ENCODE peak calls at places on chromosomes 12 and 14, in nine cellular contexts. V is CD4-positive, alpha-beta memory T cell; S is CD8-positive, alpha-beta memory T cell; J is GM23338; O is neuronal stem cell; G is adipocyte; Z is aorta; R is transverse colon; W is body of pancreas. I is an unnamed sample.

GRCh38 chr14:80388980-80389711 is 177.8 kb upstream of the DIO2 start:
- DNase-seq in G (peak; percentile 87), W (no peak), R (no peak), Z (no peak), S (no peak), O (no peak), V (no peak), J (no peak), I (no peak)

GRCh38 chr12:96501139-96501741 is 11.9 kb downstream of the CFAP54 start:
- DNase-seq in Z (no peak), S (peak; percentile 63), J (peak; percentile 45), G (peak; percentile 38), W (peak; percentile 31), V (no peak), O (no peak), R (peak; percentile 56), I (peak; percentile 51)

GRCh38 chr12:129331356-129332085 is 478.2 kb downstream of the GLT1D1 start:
- DNase-seq in O (no peak), W (no peak), G (no peak), Z (no peak), J (no peak), R (no peak), S (no peak), V (no peak), I (no peak)

GRCh38 chr14:99587463-99588278 is 16.3 kb downstream of the CCDC85C start:
- DNase-seq in O (no peak), J (no peak), G (no peak), S (no peak), V (no peak), Z (no peak), R (no peak), W (no peak), I (no peak)

GRCh38 chr12:82121545-82121944 is 236.6 kb downstream of the CCDC59 start:
- DNase-seq in G (no peak), W (no peak), J (no peak), V (no peak), S (no peak), R (no peak), O (no peak), Z (no peak), I (no peak)

GRCh38 chr12:51388066-51388799 is 3.0 kb downstream of the GALNT6 start:
- DNase-seq in Z (peak; percentile 78), V (no peak), S (no peak), J (peak; percentile 26), O (no peak), R (no peak), W (peak; percentile 46), G (peak; percentile 93), I (no peak)

GRCh38 chr12:5068126-5068525 is 24.4 kb downstream of the KCNA5 start:
- DNase-seq in S (no peak), W (no peak), O (no peak), Z (no peak), R (no peak), V (no peak), J (no peak), G (no peak), I (no peak)

GRCh38 chr12:11758087-11758837 is 108.8 kb downstream of the ETV6 start:
- DNase-seq in J (no peak), W (no peak), S (no peak), R (no peak), V (no peak), G (no peak), Z (no peak), O (peak; percentile 9), I (no peak)

GRCh38 chr14:34750233-34750632 is 35.8 kb upstream of the CFL2 start:
- DNase-seq in G (no peak), O (no peak), Z (no peak), R (no peak), S (no peak), W (no peak), V (no peak), J (no peak), I (no peak)

GRCh38 chr14:65945333-65945732 is 532.8 kb downstream of the FUT8 start:
- DNase-seq in R (no peak), S (no peak), G (no peak), W (no peak), Z (no peak), O (no peak), V (no peak), J (no peak), I (no peak)

GRCh38 chr12:131121705-131122405 is 168.1 kb downstream of the ADGRD1 start:
- DNase-seq in W (no peak), O (no peak), Z (no peak), V (no peak), R (no peak), J (no peak), G (no peak), S (no peak), I (no peak)

GRCh38 chr14:66717571-66718140 is 209.7 kb downstream of the GPHN start:
- DNase-seq in R (no peak), O (no peak), G (no peak), V (no peak), S (no peak), J (no peak), W (no peak), Z (no peak), I (no peak)

GRCh38 chr14:30223966-30224365 is 296.3 kb upstream of the PRKD1 start:
- DNase-seq in S (no peak), G (no peak), V (no peak), O (no peak), J (no peak), W (peak; percentile 88), R (no peak), Z (peak; percentile 74), I (no peak)

GRCh38 chr12:105911966-105912365 is 226.8 kb downstream of the NUAK1 start:
- DNase-seq in W (no peak), J (no peak), R (no peak), Z (no peak), G (no peak), S (no peak), O (no peak), V (no peak), I (no peak)

GRCh38 chr14:89348726-89349125 is 68.3 kb downstream of the FOXN3 start:
- DNase-seq in O (no peak), W (no peak), S (no peak), Z (no peak), V (no peak), R (no peak), G (no peak), J (no peak), I (no peak)

GRCh38 chr14:89349196-89350008 is 67.6 kb downstream of the FOXN3 start:
- DNase-seq in S (no peak), R (peak; percentile 53), J (peak; percentile 94), V (peak; percentile 6), G (no peak), W (peak; percentile 95), O (peak; percentile 76), Z (no peak), I (no peak)

GRCh38 chr14:89352976-89353817 is 63.8 kb downstream of the FOXN3 start:
- DNase-seq in Z (no peak), V (no peak), S (no peak), R (no peak), G (no peak), O (no peak), W (no peak), J (no peak), I (no peak)

GRCh38 chr14:89351364-89351957 is 65.6 kb downstream of the FOXN3 start:
- DNase-seq in O (no peak), R (peak; percentile 35), W (peak; percentile 81), V (peak; percentile 10), J (peak; percentile 87), S (no peak), G (peak; percentile 50), Z (no peak), I (no peak)

DNA sequence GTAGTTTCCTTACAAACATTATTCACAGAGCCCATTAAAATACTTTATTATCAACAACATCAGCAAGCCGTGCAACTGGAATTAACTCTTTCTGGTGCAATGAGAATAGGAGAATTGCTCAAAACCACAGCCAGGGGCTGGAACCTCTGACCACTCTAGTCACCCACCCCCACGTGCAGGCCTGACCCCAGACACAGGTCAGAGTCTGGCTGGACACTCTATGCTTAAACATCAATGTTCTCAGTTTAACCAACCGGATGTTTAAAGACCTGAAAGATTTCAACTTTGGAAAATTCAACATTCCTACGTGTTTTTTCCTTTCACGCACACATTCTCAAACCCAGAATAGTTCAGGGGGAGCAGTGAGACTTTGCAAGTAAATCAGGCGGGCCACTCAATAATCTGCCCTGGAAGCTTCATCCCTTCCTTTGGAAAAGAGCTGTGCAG is 65.1 kb downstream of the FOXN3 start:
- DNase-seq in J (no peak), G (no peak), W (no peak), R (no peak), S (no peak), Z (no peak), O (no peak), V (no peak), I (no peak)
- H3K4me1 ChIP-seq in J (peaks cover 66% of the 10 kb centered on the region), G (peaks cover 35% of the 10 kb centered on the region), W (peaks cover 54% of the 10 kb centered on the region), R (peaks cover 27% of the 10 kb centered on the region), S (peaks cover 34% of the 10 kb centered on the region), Z (peaks cover 5% of the 10 kb centered on the region), O (peaks cover 42% of the 10 kb centered on the region), V (peaks cover 45% of the 10 kb centered on the region), I (peaks cover 20% of the 10 kb centered on the region)

GRCh38 chr14:54344445-54344844 is 52.4 kb upstream of the CDKN3 start:
- DNase-seq in J (no peak), G (no peak), W (no peak), S (no peak), V (no peak), R (no peak), O (no peak), Z (no peak), I (no peak)
- H3K4me1 ChIP-seq in J (peaks cover 25% of the 10 kb centered on the region), G (peaks cover 7% of the 10 kb centered on the region), W (no peaks in the 10 kb centered on the region), S (no peaks in the 10 kb centered on the region), V (no peaks in the 10 kb centered on the region), R (peaks cover 6% of the 10 kb centered on the region), O (peaks cover 12% of the 10 kb centered on the region), Z (no peaks in the 10 kb centered on the region), I (no peaks in the 10 kb centered on the region)

DNA sequence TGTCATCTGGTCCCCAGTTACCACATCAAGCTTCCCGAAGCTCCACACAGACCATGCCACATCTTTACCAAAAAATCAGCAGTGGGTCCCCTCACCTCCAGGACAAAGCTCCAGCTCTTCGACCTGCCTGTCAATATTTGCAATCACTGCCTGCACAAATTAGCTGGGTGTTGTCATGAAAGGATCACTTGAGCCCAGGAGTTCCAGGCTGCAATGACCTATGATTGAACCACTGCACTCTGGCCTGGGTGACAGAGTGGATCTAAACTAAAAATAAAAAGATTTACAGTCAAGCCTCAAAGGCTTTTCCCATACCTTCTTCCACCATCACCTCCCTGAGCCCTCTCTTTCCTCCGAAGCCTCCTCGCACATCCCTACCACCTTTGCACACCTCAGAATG is 7.2 kb downstream of the CD4 start:
- DNase-seq in S (no peak), V (no peak), R (no peak), W (no peak), G (no peak), Z (no peak), O (no peak), J (no peak), I (no peak)
- H3K4me1 ChIP-seq in S (peaks cover 7% of the 10 kb centered on the region), V (peaks cover 57% of the 10 kb centered on the region), R (peaks cover 5% of the 10 kb centered on the region), W (no peaks in the 10 kb centered on the region), G (no peaks in the 10 kb centered on the region), Z (no peaks in the 10 kb centered on the region), O (peaks cover 12% of the 10 kb centered on the region), J (no peaks in the 10 kb centered on the region), I (no peaks in the 10 kb centered on the region)

DNA sequence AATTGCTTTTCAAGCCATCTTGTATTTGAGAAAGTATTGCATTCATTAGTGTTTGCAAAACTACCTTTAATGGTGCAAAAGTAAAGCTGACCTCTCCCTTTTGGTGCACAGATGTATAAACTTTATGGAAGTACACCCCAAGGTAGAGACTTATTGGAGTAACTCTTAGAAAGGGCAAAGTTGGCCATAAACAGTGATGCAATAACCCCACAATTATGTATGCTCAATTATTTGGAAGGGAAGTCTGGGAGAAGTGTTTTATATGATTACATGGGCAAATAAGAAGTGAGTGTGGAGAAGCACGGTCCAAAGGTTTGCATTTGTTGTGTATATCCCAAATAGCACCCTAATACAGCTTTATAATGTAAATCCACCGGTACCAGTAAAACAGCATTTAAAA is 70.3 kb downstream of the HMGA2 start:
- DNase-seq in V (no peak), G (peak; percentile 22), Z (no peak), W (no peak), J (no peak), R (no peak), S (no peak), O (no peak), I (no peak)
- H3K4me1 ChIP-seq in V (no peaks in the 10 kb centered on the region), G (peaks cover 58% of the 10 kb centered on the region), Z (no peaks in the 10 kb centered on the region), W (peaks cover 31% of the 10 kb centered on the region), J (peaks cover 54% of the 10 kb centered on the region), R (peaks cover 32% of the 10 kb centered on the region), S (no peaks in the 10 kb centered on the region), O (peaks cover 26% of the 10 kb centered on the region), I (peaks cover 8% of the 10 kb centered on the region)